ENCODE peak calls at places on chromosomes 16 and 17, in five cellular contexts. R, C, J, S and Y are unnamed samples.

GRCh38 chr16:2980227-2981176 is at the start of gene PKMYT1:
- DNase-seq in J (no peak), R (peak; percentile 93), S (peak; percentile 95), C (peak; percentile 90), Y (peak; percentile 76)

GRCh38 chr17:78736526-78737079 is 45.5 kb downstream of the CYTH1 start:
- DNase-seq in S (peak; percentile 42), J (peak; percentile 32), R (peak; percentile 94), C (peak; percentile 76), Y (no peak)

GRCh38 chr16:78871241-78871640 is 729.3 kb downstream of the MAF start:
- DNase-seq in C (no peak), J (no peak), S (no peak), R (no peak), Y (no peak)

GRCh38 chr17:79581306-79581932 is 29.4 kb downstream of the RBFOX3 start:
- DNase-seq in J (no peak), R (no peak), S (no peak), C (no peak), Y (no peak)

GRCh38 chr17:77400445-77400870 is 259.7 kb downstream of the SEC14L1 start:
- DNase-seq in S (peak; percentile 83), C (no peak), R (no peak), J (peak; percentile 30), Y (no peak)

GRCh38 chr17:21263351-21263750 is 10.1 kb upstream of the NATD1 start:
- DNase-seq in J (no peak), S (no peak), C (no peak), R (no peak), Y (no peak)

GRCh38 chr16:10493276-10493675 is 87.1 kb downstream of the EMP2 start:
- DNase-seq in J (no peak), S (no peak), R (no peak), C (no peak), Y (no peak)

GRCh38 chr16:59880626-59881025 is 1146.5 kb upstream of the GOT2 start:
- DNase-seq in J (no peak), R (no peak), C (no peak), S (no peak), Y (no peak)

GRCh38 chr17:30290696-30291570 is 811 bp downstream of the BLMH start:
- DNase-seq in C (no peak), J (no peak), S (peak; percentile 34), R (peak; percentile 72), Y (no peak)

GRCh38 chr17:15498107-15498506 is 30.7 kb upstream of the CDRT4 start:
- DNase-seq in S (no peak), R (no peak), C (no peak), J (no peak), Y (no peak)

GRCh38 chr17:8488931-8489330 is 53.2 kb downstream of the NDEL1 start:
- DNase-seq in J (peak; percentile 49), R (no peak), S (no peak), C (no peak), Y (no peak)

GRCh38 chr17:37735165-37735564 is 9.7 kb downstream of the HNF1B start:
- DNase-seq in R (no peak), J (no peak), C (no peak), S (no peak), Y (no peak)

GRCh38 chr17:28982191-28982793 is 23.5 kb downstream of the SEZ6 start:
- DNase-seq in S (peak; percentile 40), R (no peak), C (no peak), J (peak; percentile 77), Y (no peak)

GRCh38 chr17:55288356-55289105 is 23.8 kb downstream of the HLF start:
- DNase-seq in J (no peak), R (no peak), S (no peak), C (no peak), Y (no peak)

GRCh38 chr16:21663889-21664647 is at the start of gene OTOA:
- DNase-seq in C (no peak), S (peak; percentile 30), J (no peak), R (no peak), Y (no peak)

GRCh38 chr16:85612801-85613608 is at the start of gene GSE1:
- DNase-seq in C (peak; percentile 90), R (peak; percentile 97), S (peak; percentile 59), J (no peak), Y (no peak)

GRCh38 chr17:28577466-28577824 is 750 bp upstream of the ALDOC start:
- DNase-seq in R (no peak), J (no peak), S (no peak), C (no peak), Y (no peak)

GRCh38 chr17:43979011-43979410 is 25.3 kb upstream of the PYY start:
- DNase-seq in R (no peak), S (no peak), J (no peak), C (no peak), Y (no peak)

GRCh38 chr16:3881499-3881995 is 1.0 kb upstream of the CREBBP start:
- DNase-seq in R (no peak), C (no peak), J (no peak), S (no peak), Y (no peak)

GRCh38 chr17:81509687-81510523 is 2.7 kb downstream of the ACTG1 start:
- DNase-seq in S (peak; percentile 22), J (no peak), R (peak; percentile 35), C (no peak), Y (no peak)

GRCh38 chr17:72515291-72516065 is 394.7 kb downstream of the SOX9 start:
- DNase-seq in J (no peak), R (no peak), S (no peak), C (peak; percentile 52), Y (no peak)

GRCh38 chr17:58242171-58242784 is 3.9 kb downstream of the LPO start:
- DNase-seq in J (no peak), S (no peak), R (no peak), C (no peak), Y (no peak)

GRCh38 chr17:50397919-50398285 is 579 bp upstream of the LRRC59 start:
- DNase-seq in J (no peak), R (no peak), C (no peak), S (no peak), Y (no peak)

GRCh38 chr17:28746611-28747045 is 2.8 kb downstream of the TRAF4 start:
- DNase-seq in J (no peak), S (no peak), C (peak; percentile 11), R (peak; percentile 92), Y (no peak)

GRCh38 chr17:59423137-59423703 is 91.8 kb downstream of the YPEL2 start:
- DNase-seq in R (no peak), J (no peak), S (no peak), C (no peak), Y (no peak)

GRCh38 chr17:62380253-62380652 is at the start of gene EFCAB3:
- DNase-seq in S (no peak), R (no peak), C (no peak), J (no peak), Y (no peak)

GRCh38 chr16:63720848-63721247 is 1401.0 kb downstream of the CDH11 start:
- DNase-seq in C (no peak), R (no peak), S (no peak), J (no peak), Y (no peak)

GRCh38 chr16:51636913-51637743 is 486.1 kb upstream of the SALL1 start:
- DNase-seq in J (no peak), R (no peak), C (peak; percentile 12), S (no peak), Y (no peak)

GRCh38 chr17:46931596-46931995 is 8.6 kb downstream of the GOSR2 start:
- DNase-seq in S (no peak), R (no peak), C (no peak), J (no peak), Y (no peak)

GRCh38 chr17:29766796-29767327 is 144.2 kb upstream of the CORO6 start:
- DNase-seq in R (no peak), S (no peak), C (no peak), J (no peak), Y (no peak)

GRCh38 chr17:71437176-71437575 is 683.6 kb upstream of the SOX9 start:
- DNase-seq in C (no peak), R (no peak), S (no peak), J (no peak), Y (no peak)

GRCh38 chr17:69450131-69450530 is 35.6 kb downstream of the MAP2K6 start:
- DNase-seq in S (no peak), J (no peak), C (no peak), R (no peak), Y (no peak)

GRCh38 chr17:18004345-18004744 is 31.7 kb downstream of the DRC3 start:
- DNase-seq in R (no peak), S (no peak), C (peak; percentile 48), J (no peak), Y (no peak)

GRCh38 chr16:67673712-67674580 is 7.3 kb downstream of the C16orf86 start:
- DNase-seq in S (no peak), R (peak; percentile 92), C (no peak), J (peak; percentile 68), Y (no peak)

GRCh38 chr16:46991729-46992704 is 18.5 kb upstream of the DNAJA2 start:
- DNase-seq in S (no peak), R (no peak), C (no peak), J (no peak), Y (no peak)

GRCh38 chr17:2111691-2112090 is 56.8 kb downstream of the HIC1 start:
- DNase-seq in J (no peak), C (no peak), S (no peak), R (no peak), Y (no peak)

GRCh38 chr17:7676533-7676932 is 10.8 kb downstream of the TP53 start:
- DNase-seq in J (no peak), C (no peak), S (no peak), R (no peak), Y (no peak)

GRCh38 chr16:68995011-68995504 is 110.4 kb upstream of the HAS3 start:
- DNase-seq in C (peak; percentile 51), J (no peak), S (no peak), R (no peak), Y (no peak)

GRCh38 chr17:45578516-45579455 is 88.3 kb upstream of the PLEKHM1 start:
- DNase-seq in S (no peak), R (no peak), J (no peak), C (no peak), Y (no peak)